ENCODE peak calls at places on chromosome 21, in four cellular contexts. O is heart right ventricle, N is cardiac muscle cell, S is Caco-2. E is an unnamed sample. For H3K27me3, the result is how much of the 10 kb centered on the place peaks cover.

GRCh38 chr21:36762636-36763035 is 63.7 kb downstream of the SIM2 start:
- DNase-seq in O (no peak), S (no peak), N (no peak), E (no peak)

GRCh38 chr21:40386301-40386911 is 460.6 kb downstream of the DSCAM start:
- DNase-seq in N (peak), S (peak), O (peak), E (peak)

GRCh38 chr21:16419188-16419874 is 689.5 kb downstream of the USP25 start:
- DNase-seq in O (peak), S (no peak), N (peak), E (no peak)

GRCh38 chr21:27795418-27795817 is 828.5 kb upstream of the ADAMTS5 start:
- DNase-seq in S (no peak), N (no peak), O (no peak), E (no peak)

GRCh38 chr21:43847301-43847700 is 17.7 kb upstream of the AGPAT3 start:
- DNase-seq in O (no peak), N (no peak), S (no peak), E (no peak)

GRCh38 chr21:34204021-34204420 is 130.6 kb downstream of the MRPS6 start:
- DNase-seq in O (no peak), N (no peak), S (no peak), E (no peak)

GRCh38 chr21:37550618-37551405 is 184.2 kb downstream of the DYRK1A start:
- DNase-seq in O (no peak), S (no peak), N (no peak), E (no peak)

GRCh38 chr21:21159253-21159899 is 161.2 kb downstream of the NCAM2 start:
- DNase-seq in N (no peak), O (no peak), S (no peak), E (no peak)

GRCh38 chr21:41369105-41369914 is 7.5 kb downstream of the MX2 start:
- DNase-seq in O (peak), S (no peak), N (peak), E (peak)

GRCh38 chr21:25834376-25834775 is 99.6 kb downstream of the GABPA start:
- DNase-seq in S (no peak), O (no peak), N (no peak), E (no peak)

DNA sequence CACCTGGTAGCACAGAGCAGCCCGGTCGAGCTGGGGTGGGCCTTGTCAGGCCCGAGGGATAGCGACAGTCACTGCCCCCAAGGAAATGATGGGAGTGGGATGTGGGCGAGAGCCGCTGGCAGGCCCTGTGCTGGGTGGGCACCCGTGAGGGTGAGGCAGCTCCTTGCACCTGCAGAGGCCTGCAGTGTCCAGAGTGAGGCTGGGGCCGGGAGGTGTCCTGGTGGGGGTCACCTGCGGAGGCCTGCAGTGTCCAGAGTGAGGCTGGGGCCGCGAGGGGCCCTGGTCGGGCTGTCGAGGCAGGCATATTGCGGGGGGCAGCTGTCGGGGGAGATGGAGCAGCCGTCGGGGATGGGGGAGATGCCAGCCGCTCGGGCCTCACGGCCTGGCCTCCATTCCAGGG is 49.5 kb downstream of the SLC19A1 start:
- DNase-seq in O (no peak), N (no peak), S (no peak), E (no peak)
- H3K27me3 ChIP-seq in O (under half), N (under half), S (under half), E (under half)

GRCh38 chr21:42374457-42374856 is 8.1 kb upstream of the TFF1 start:
- DNase-seq in O (no peak), S (no peak), N (no peak), E (no peak)

GRCh38 chr21:42373908-42374455 is 7.6 kb upstream of the TFF1 start:
- DNase-seq in N (no peak), O (no peak), S (no peak), E (no peak)

GRCh38 chr21:42370894-42371654 is 4.7 kb upstream of the TFF1 start:
- DNase-seq in O (no peak), S (no peak), N (no peak), E (no peak)

GRCh38 chr21:42375141-42375905 is 9.0 kb upstream of the TFF1 start:
- DNase-seq in O (no peak), S (no peak), N (no peak), E (no peak)

GRCh38 chr21:42373181-42373907 is 7.0 kb upstream of the TFF1 start:
- DNase-seq in N (no peak), O (no peak), S (no peak), E (no peak)
- H3K27me3 ChIP-seq in N (under half), O (under half), S (under half), E (under half)

DNA sequence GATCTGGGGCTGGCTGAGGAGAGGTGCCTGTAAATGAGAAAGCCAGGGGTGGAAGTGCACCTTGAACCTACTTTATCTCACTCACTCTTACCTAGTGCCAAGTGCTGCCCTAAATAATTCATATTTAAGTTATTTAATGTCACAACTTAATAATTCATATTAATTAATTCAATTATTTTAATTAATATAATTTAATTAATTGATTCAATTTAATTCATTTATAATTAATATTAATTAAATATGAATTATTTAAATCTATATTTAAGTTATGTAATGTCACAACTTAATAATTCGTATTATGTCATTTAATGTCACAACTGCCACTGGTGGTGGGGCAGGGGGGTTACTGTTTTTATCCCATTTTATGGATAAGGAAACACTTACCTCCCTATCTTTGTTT is 361.6 kb upstream of the RUNX1 start:
- DNase-seq in N (no peak), O (no peak), S (no peak), E (no peak)
- H3K27me3 ChIP-seq in N (half or more), O (under half), S (under half), E (under half)

GRCh38 chr21:33020558-33021100 is 5.1 kb upstream of the OLIG2 start:
- DNase-seq in N (no peak), O (no peak), S (no peak), E (no peak)

GRCh38 chr21:33021150-33021549 is 4.6 kb upstream of the OLIG2 start:
- DNase-seq in S (no peak), O (no peak), N (no peak), E (no peak)

GRCh38 chr21:33019885-33020557 is 5.7 kb upstream of the OLIG2 start:
- DNase-seq in N (no peak), S (no peak), O (no peak), E (no peak)

GRCh38 chr21:33019516-33019884 is 6.2 kb upstream of the OLIG2 start:
- DNase-seq in O (no peak), S (no peak), N (no peak), E (no peak)

GRCh38 chr21:33018707-33019455 is 6.9 kb upstream of the OLIG2 start:
- DNase-seq in O (no peak), S (no peak), N (no peak), E (no peak)
- H3K27me3 ChIP-seq in O (half or more), S (under half), N (half or more), E (half or more)

GRCh38 chr21:42621166-42621827 is 32.1 kb upstream of the PDE9A start:
- DNase-seq in O (no peak), S (no peak), N (no peak), E (peak)
- H3K27me3 ChIP-seq in O (half or more), S (under half), N (under half), E (under half)